ENCODE peak calls at places on chromosomes 13 and 19, in seven cellular contexts. B is upper lobe of right lung, N is GM23338, S is fibroblast of pulmonary artery, Z is tibial nerve, D is Calu3, K is BJ. X is an unnamed sample.

GRCh38 chr19:8922591-8922990 is 87.6 kb downstream of the MUC16 start:
- DNase-seq in Z (no peak), S (no peak), D (no peak), B (no peak), K (no peak), N (no peak), X (no peak)

GRCh38 chr13:103573446-103573845 is 507.2 kb upstream of the SLC10A2 start:
- DNase-seq in S (no peak), B (peak), N (peak), D (no peak), K (no peak), Z (no peak), X (no peak)

GRCh38 chr19:8631425-8631819 is 989 bp downstream of the NFILZ start:
- DNase-seq in N (no peak), K (no peak), D (no peak), Z (no peak), B (no peak), S (peak), X (no peak)

GRCh38 chr13:57045816-57046691 is 94.7 kb upstream of the PRR20A start:
- DNase-seq in K (no peak), N (no peak), B (no peak), S (peak), D (no peak), Z (no peak), X (no peak)

GRCh38 chr19:15161028-15161984 is 39.5 kb downstream of the NOTCH3 start:
- DNase-seq in K (no peak), N (peak), S (peak), D (peak), Z (no peak), B (no peak), X (no peak)

GRCh38 chr13:107999751-108000150 is 215.6 kb downstream of the LIG4 start:
- DNase-seq in S (no peak), K (no peak), B (no peak), Z (no peak), D (no peak), N (no peak), X (no peak)

GRCh38 chr19:16588089-16588823 is 16.0 kb upstream of the SLC35E1 start:
- DNase-seq in N (peak), Z (no peak), S (peak), K (no peak), D (no peak), B (no peak), X (peak)

GRCh38 chr13:51532736-51533197 is 51.5 kb upstream of the WDFY2 start:
- DNase-seq in S (no peak), N (peak), Z (no peak), D (no peak), K (no peak), B (no peak), X (no peak)

GRCh38 chr19:41993612-41994483 is at the start of gene ATP1A3:
- DNase-seq in K (no peak), S (peak), Z (no peak), D (peak), N (peak), B (no peak), X (no peak)

GRCh38 chr13:51811920-51812328 is 8.0 kb upstream of the DHRS12 start:
- DNase-seq in K (no peak), N (no peak), Z (no peak), S (no peak), B (no peak), D (no peak), X (no peak)

GRCh38 chr13:79625517-79625916 is 144.6 kb downstream of the NDFIP2 start:
- DNase-seq in Z (no peak), N (no peak), D (no peak), S (no peak), B (no peak), K (no peak), X (no peak)

GRCh38 chr13:84430015-84430414 is 547.7 kb upstream of the SLITRK1 start:
- DNase-seq in K (peak), D (no peak), B (no peak), N (no peak), Z (no peak), S (peak), X (no peak)

GRCh38 chr13:38391341-38391740 is 41.7 kb downstream of the UFM1 start:
- DNase-seq in B (no peak), Z (no peak), K (no peak), D (no peak), N (no peak), S (no peak), X (no peak)

GRCh38 chr19:2045501-2046045 is 5.5 kb downstream of the MKNK2 start:
- DNase-seq in Z (no peak), K (no peak), B (no peak), N (no peak), S (no peak), D (no peak), X (no peak)

GRCh38 chr19:42201489-42202289 is 15.8 kb downstream of the DEDD2 start:
- DNase-seq in Z (no peak), K (no peak), B (peak), S (no peak), N (no peak), D (no peak), X (peak)

GRCh38 chr19:48625891-48626327 is 6.6 kb downstream of the SPHK2 start:
- DNase-seq in Z (no peak), B (peak), D (no peak), S (no peak), N (no peak), K (no peak), X (no peak)

GRCh38 chr13:48000559-48001126 is 430 bp downstream of the SUCLA2 start:
- DNase-seq in S (no peak), K (no peak), Z (no peak), B (no peak), N (peak), D (peak), X (peak)

GRCh38 chr13:97226788-97227627 is 4.9 kb downstream of the MBNL2 start:
- DNase-seq in D (no peak), K (no peak), B (no peak), S (peak), N (peak), Z (no peak), X (no peak)

GRCh38 chr19:4575978-4576933 is 16.8 kb upstream of the SEMA6B start:
- DNase-seq in B (peak), S (peak), K (no peak), D (peak), N (peak), Z (peak), X (no peak)

GRCh38 chr13:47800593-47800992 is 200.5 kb downstream of the SUCLA2 start:
- DNase-seq in N (no peak), Z (no peak), K (no peak), B (no peak), D (no peak), S (no peak), X (no peak)

GRCh38 chr19:50626796-50627195 is 12.9 kb downstream of the SYT3 start:
- DNase-seq in K (no peak), N (no peak), Z (no peak), D (no peak), B (no peak), S (no peak), X (no peak)

GRCh38 chr13:112588490-112589297 is 741 bp upstream of the TUBGCP3 start:
- DNase-seq in N (no peak), B (no peak), S (no peak), Z (no peak), K (no peak), D (peak), X (no peak)

GRCh38 chr19:1406496-1406817 is 929 bp upstream of the DAZAP1 start:
- DNase-seq in N (peak), D (no peak), Z (no peak), S (no peak), K (no peak), B (no peak), X (no peak)

GRCh38 chr19:35027851-35028599 is 2.2 kb upstream of the SCN1B start:
- DNase-seq in Z (no peak), S (no peak), D (peak), B (no peak), N (peak), K (no peak), X (no peak)

GRCh38 chr19:47280183-47280797 is 5.6 kb downstream of the INAFM1 start:
- DNase-seq in K (no peak), B (peak), D (peak), Z (no peak), N (peak), S (peak), X (no peak)

GRCh38 chr13:46926856-46927625 is 30.2 kb upstream of the HTR2A start:
- DNase-seq in K (peak), S (peak), N (no peak), B (no peak), D (no peak), Z (no peak), X (no peak)

GRCh38 chr19:2083174-2083854 is 12.8 kb downstream of the MOB3A start:
- DNase-seq in S (no peak), N (no peak), D (no peak), Z (no peak), K (no peak), B (no peak), X (no peak)

GRCh38 chr13:30140973-30141372 is 166.4 kb downstream of the KATNAL1 start:
- DNase-seq in S (no peak), K (no peak), N (no peak), B (no peak), D (no peak), Z (no peak), X (peak)

GRCh38 chr13:109715902-109716301 is 70.5 kb downstream of the IRS2 start:
- DNase-seq in S (peak), B (no peak), K (no peak), Z (peak), N (no peak), D (no peak), X (no peak)

GRCh38 chr13:70310720-70311119 is 202.5 kb upstream of the KLHL1 start:
- DNase-seq in Z (no peak), B (no peak), S (peak), D (peak), K (no peak), N (peak), X (no peak)

DNA sequence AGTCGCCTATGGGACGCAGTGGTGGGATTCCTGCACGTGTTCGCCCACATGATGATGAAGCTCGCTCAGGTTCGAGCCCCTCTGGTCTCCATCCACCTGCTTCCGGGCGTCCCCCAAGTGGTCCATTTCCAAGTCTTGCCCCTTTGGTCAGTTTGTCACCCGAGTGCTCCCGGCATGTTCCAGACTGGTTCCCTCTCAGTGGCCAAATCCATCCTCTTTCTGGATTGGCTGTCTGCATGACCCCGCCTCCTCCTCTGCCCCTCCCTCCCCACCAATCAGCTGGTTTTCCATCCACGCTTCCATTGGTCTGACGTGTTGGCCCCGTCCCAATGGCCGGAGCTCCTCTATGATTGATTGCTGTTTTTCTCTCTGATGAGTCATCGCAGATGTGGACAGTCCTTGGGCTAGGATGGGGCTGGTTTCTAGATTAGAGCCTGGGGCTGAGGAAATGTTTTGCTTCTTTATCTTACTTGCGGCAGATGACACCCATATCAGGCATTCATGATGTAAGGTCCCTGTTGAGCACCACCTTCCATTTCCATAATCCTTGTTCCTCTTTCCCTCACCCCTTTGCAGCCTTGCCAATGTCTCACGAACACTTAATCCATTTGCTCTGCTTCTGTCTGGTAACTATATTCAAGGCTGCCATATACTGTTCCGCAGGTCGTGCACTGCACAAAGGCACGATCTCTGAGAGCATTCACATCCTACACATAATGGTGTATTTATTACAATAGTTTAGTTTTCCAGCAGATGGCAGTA is 73.8 kb downstream of the MAP4K1 start:
- DNase-seq in K (peak), N (peak), Z (no peak), B (peak), S (peak), D (peak), X (peak)
- TF ChIP-seq CTCF in K (no peak), N (peak), Z (no peak), B (peak), S (peak), D (no peak), X (no peak)

DNA sequence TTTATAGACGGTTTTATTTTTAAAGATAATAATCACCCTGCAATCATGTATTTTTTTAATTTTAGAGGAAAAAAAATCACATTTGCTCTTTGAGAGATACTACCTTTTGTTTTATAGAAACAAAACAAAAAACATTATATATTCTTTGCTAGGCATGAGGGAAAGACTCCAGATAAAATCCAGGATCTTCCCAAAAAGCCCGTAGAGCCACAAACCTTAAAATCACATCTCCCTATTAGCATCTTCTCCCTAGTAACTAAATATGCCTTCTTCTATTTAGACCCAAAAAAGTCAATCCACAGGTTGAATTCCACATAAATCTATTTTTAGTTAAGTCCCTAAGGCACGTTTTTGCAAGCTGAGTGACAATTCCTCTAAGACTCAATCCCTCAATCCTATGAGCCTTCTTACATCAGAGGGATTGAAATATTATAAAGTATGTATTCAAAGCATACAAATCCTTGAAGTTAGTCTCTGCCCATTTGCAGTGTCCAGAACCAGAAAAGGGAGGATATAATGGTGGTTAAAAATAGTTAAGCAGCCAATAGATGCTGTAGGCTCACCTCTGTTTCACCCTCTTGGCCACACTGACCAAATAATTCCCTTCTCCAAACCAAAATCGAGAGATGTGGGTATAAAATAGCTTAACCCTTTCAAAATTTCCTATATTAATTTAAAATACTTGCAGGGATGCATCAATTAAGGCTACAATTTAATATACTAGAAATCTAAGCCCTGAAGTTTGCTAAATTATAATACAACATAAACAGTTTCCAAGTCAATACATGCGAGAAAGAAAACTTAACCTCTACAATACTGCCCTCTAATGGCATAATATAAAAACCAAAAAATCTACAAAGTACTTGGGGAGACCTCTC is 64.0 kb downstream of the SERP2 start:
- DNase-seq in N (peak), B (no peak), S (peak), D (no peak), Z (no peak), K (no peak), X (no peak)
- TF ChIP-seq CTCF in N (no peak), B (peak), S (peak), D (no peak), Z (peak), K (peak), X (no peak)

GRCh38 chr19:18771328-18772242 is 19.5 kb downstream of the COMP start:
- DNase-seq in D (no peak), Z (no peak), N (peak), S (no peak), K (no peak), B (no peak), X (no peak)
- TF ChIP-seq CTCF in D (no peak), Z (no peak), N (peak), S (peak), K (peak), B (peak), X (peak)

DNA sequence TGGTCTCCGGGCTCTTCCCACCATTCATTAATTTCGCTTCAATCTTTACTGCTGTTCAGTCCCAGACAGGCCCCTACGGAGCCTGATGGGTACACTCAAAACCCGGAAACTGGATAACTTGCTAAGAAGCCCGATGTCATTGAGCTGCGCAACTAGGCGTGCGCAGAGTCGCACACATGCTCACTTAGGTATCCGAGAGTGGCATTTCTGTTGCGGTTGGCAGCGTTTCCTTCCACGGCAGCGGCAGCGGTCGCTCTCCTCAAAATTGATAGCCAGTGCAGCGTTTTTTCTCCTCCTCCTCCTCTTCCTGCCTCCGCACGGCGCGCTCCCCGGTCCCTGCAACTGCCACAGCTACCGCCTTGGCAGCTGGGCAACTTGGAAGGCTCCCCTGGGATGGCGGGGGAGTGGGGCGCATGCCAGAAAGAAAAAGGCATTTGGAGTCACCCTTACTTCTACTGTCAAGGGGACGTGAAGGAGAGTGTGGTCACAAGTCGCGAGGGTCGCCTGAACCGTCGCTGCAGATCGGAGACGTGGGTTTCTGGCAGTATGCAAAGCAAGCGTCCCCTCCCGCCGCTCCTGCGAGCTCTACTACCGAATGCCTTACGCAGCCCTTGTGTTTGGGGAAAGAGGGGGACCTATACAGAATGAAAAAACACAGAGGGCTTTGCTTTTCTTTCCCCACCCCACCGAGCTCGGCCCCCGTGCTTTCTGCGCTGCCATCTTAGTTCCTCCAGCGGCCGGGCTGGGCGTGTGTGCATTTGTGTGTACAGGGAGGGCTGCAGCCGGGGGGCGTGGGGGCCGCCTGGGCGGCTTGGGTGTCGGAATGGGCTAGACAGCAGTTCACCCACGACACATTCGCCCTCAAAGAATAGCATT is 2.5 kb upstream of the MYCBP2 start:
- DNase-seq in Z (peak), N (peak), B (peak), K (peak), S (peak), D (peak), X (peak)
- TF ChIP-seq CTCF in Z (no peak), N (no peak), B (no peak), K (no peak), S (no peak), D (no peak), X (no peak)

DNA sequence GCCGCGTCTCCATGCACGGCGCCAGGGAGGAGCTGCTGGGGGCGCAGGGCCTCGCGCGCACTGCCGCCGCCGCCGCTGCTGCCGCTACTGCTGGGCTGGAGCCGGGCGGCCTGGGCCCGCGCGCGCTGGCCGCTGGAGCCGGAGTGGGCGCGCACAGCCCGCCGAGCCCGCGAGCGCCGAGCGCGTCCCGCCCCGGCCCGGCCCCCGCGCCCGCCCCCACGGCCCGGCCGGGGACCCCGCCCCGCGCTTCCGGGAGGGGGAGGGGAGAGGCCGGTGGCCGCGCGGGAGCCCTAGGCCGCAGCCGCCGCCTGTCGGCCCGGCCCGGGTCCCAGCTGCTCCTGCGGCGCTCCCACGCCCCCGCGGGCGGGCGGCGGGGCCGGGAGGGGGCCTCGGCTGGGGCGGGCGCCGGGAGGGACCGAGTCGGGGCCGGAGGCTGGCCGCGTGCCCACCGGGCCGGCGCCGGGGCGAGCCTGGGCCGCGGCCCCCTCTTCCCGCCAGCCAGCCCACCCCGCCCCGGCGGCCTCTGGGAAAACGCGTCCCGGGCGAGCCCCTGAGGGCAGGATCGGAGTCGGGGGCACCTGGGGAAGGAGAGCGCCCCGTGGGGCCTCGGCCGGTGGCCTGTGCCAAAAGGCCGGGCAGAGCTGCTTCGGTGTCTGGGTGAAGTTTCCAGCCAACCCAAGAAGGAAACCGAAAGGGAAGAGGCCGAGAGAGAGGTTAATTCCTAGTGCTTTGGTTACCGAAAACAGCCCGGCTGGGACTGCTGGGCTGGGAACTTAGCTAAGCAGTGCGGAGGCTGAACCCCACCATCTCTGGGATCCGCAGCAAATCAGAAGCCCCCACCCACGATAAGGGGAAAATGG is at the start of gene STK24:
- DNase-seq in B (peak), K (no peak), S (peak), Z (no peak), N (peak), D (peak), X (no peak)
- TF ChIP-seq CTCF in B (no peak), K (no peak), S (no peak), Z (no peak), N (peak), D (no peak), X (no peak)

GRCh38 chr19:3374369-3375112 is 8.2 kb downstream of the NFIC start:
- DNase-seq in Z (no peak), K (no peak), D (no peak), B (peak), N (no peak), S (no peak), X (no peak)
- TF ChIP-seq CTCF in Z (no peak), K (no peak), D (no peak), B (no peak), N (no peak), S (no peak), X (no peak)

DNA sequence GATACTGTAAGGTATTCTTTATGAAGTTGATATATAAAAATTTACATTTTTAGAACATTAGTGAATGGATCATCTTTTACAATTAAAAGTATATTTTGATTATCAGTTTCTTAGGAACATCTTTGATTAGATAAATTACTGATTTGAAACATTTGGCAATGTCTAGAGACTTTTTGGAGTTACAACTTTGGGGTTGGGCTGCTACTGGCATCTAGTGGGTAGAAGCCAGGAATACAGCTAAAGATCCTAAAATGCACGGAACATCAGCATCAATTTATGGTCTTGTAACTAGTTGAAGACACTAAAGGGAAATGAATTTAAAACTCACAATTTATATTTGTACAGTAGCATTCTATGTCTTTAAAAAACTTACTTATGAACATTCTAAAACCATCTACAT is 19.9 kb downstream of the POMP start:
- DNase-seq in K (no peak), B (no peak), Z (no peak), S (peak), D (no peak), N (peak), X (no peak)
- TF ChIP-seq CTCF in K (peak), B (no peak), Z (no peak), S (peak), D (no peak), N (peak), X (no peak)